ENCODE peak calls at places on chromosomes 13 and 19, in four cellular contexts. One of them, this sample, is unnamed.

GRCh38 chr13:46071590-46072249 is 19.2 kb upstream of the ZC3H13 start:
- DNase-seq in HepG2: peak; percentile 43
- DNase-seq in H1: no peak
- DNase-seq in GM12878: peak; percentile 70
- DNase-seq in this sample: no peak

GRCh38 chr13:39020853-39021462 is 16.9 kb downstream of the PROSER1 start:
- DNase-seq in HepG2: no peak
- DNase-seq in GM12878: no peak
- DNase-seq in H1: no peak
- DNase-seq in this sample: no peak

GRCh38 chr13:94712287-94712811 is at the start of gene SOX21:
- DNase-seq in H1: peak; percentile 80
- DNase-seq in HepG2: no peak
- DNase-seq in GM12878: no peak
- DNase-seq in this sample: no peak

GRCh38 chr13:60627071-60627686 is 230.2 kb downstream of the TDRD3 start:
- DNase-seq in H1: peak; percentile 83
- DNase-seq in GM12878: no peak
- DNase-seq in HepG2: peak; percentile 29
- DNase-seq in this sample: peak; percentile 47

GRCh38 chr19:4013886-4014540 is 6.5 kb downstream of the PIAS4 start:
- DNase-seq in H1: no peak
- DNase-seq in GM12878: no peak
- DNase-seq in HepG2: no peak
- DNase-seq in this sample: no peak

GRCh38 chr19:51560339-51560738 is 10.7 kb upstream of the ZNF175 start:
- DNase-seq in GM12878: no peak
- DNase-seq in H1: no peak
- DNase-seq in HepG2: no peak
- DNase-seq in this sample: no peak

GRCh38 chr13:88124142-88124541 is 453.0 kb downstream of the SLITRK5 start:
- DNase-seq in H1: no peak
- DNase-seq in HepG2: no peak
- DNase-seq in GM12878: no peak
- DNase-seq in this sample: peak; percentile 6

GRCh38 chr19:5621945-5622464 is 571 bp downstream of the SAFB2 start:
- DNase-seq in GM12878: no peak
- DNase-seq in HepG2: no peak
- DNase-seq in H1: peak; percentile 49
- DNase-seq in this sample: no peak

GRCh38 chr19:38990949-38991697 is 15.6 kb upstream of the FBXO17 start:
- DNase-seq in GM12878: no peak
- DNase-seq in HepG2: no peak
- DNase-seq in H1: no peak
- DNase-seq in this sample: no peak

GRCh38 chr19:18989316-18989715 is 44.0 kb downstream of the SUGP2 start:
- DNase-seq in GM12878: no peak
- DNase-seq in HepG2: no peak
- DNase-seq in H1: no peak
- DNase-seq in this sample: no peak

GRCh38 chr19:43769256-43769655 is 11.5 kb downstream of the KCNN4 start:
- DNase-seq in H1: no peak
- DNase-seq in HepG2: no peak
- DNase-seq in GM12878: no peak
- DNase-seq in this sample: no peak

GRCh38 chr13:65959305-65959704 is 1270.8 kb downstream of the PCDH9 start:
- DNase-seq in GM12878: no peak
- DNase-seq in HepG2: no peak
- DNase-seq in H1: no peak
- DNase-seq in this sample: no peak

GRCh38 chr19:29583196-29584006 is 22.7 kb upstream of the POP4 start:
- DNase-seq in GM12878: no peak
- DNase-seq in H1: no peak
- DNase-seq in HepG2: no peak
- DNase-seq in this sample: no peak

GRCh38 chr13:30829145-30829544 is 76.9 kb upstream of the MEDAG start:
- DNase-seq in H1: no peak
- DNase-seq in HepG2: peak; percentile 50
- DNase-seq in GM12878: no peak
- DNase-seq in this sample: no peak
- H3K4me1 ChIP-seq in H1: peaks cover 4% of the 10 kb centered on the region
- H3K4me1 ChIP-seq in HepG2: peaks cover 61% of the 10 kb centered on the region
- H3K4me1 ChIP-seq in GM12878: no peaks in the 10 kb centered on the region
- H3K4me1 ChIP-seq in this sample: peaks cover 7% of the 10 kb centered on the region

DNA sequence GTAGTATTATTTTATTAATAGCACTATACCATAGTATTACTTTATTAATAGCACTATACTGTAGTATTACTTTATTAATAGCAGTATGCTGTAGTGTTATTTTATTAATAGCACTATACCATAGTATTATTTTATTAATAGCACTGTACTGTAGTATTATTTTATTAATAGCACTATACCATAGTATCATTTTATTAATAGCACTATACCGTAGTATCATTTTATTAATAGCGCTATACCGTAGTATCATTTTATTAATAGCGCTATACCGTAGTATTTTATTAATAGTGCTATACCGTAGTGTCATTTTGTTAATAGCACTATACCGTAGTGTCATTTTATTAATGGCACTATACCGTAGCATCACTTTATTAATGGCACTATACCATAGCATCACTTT is 191.8 kb downstream of the GPC6 start:
- DNase-seq in GM12878: no peak
- DNase-seq in H1: no peak
- DNase-seq in HepG2: no peak
- DNase-seq in this sample: no peak
- TF ChIP-seq SUZ12 in GM12878: no peak
- TF ChIP-seq SUZ12 in H1: no peak
- TF ChIP-seq SUZ12 in HepG2: no peak
- TF ChIP-seq SUZ12 in this sample: no peak

GRCh38 chr19:30646806-30647205 is 274.6 kb downstream of the ZNF536 start:
- DNase-seq in GM12878: no peak
- DNase-seq in H1: no peak
- DNase-seq in HepG2: no peak
- DNase-seq in this sample: no peak

GRCh38 chr19:30647891-30648290 is 275.7 kb downstream of the ZNF536 start:
- DNase-seq in H1: no peak
- DNase-seq in GM12878: no peak
- DNase-seq in HepG2: no peak
- DNase-seq in this sample: no peak

GRCh38 chr19:30649934-30650614 is 277.9 kb downstream of the ZNF536 start:
- DNase-seq in GM12878: peak; percentile 24
- DNase-seq in HepG2: peak; percentile 57
- DNase-seq in H1: peak; percentile 54
- DNase-seq in this sample: peak; percentile 18

GRCh38 chr19:30649149-30649548 is 277.0 kb downstream of the ZNF536 start:
- DNase-seq in HepG2: no peak
- DNase-seq in GM12878: no peak
- DNase-seq in H1: no peak
- DNase-seq in this sample: no peak

GRCh38 chr19:30648321-30648720 is 276.1 kb downstream of the ZNF536 start:
- DNase-seq in GM12878: no peak
- DNase-seq in HepG2: no peak
- DNase-seq in H1: no peak
- DNase-seq in this sample: no peak
- H3K4me1 ChIP-seq in GM12878: no peaks in the 10 kb centered on the region
- H3K4me1 ChIP-seq in HepG2: no peaks in the 10 kb centered on the region
- H3K4me1 ChIP-seq in H1: no peaks in the 10 kb centered on the region
- H3K4me1 ChIP-seq in this sample: peaks cover 5% of the 10 kb centered on the region

GRCh38 chr13:22801402-22802003 is 379.3 kb upstream of the SGCG start:
- DNase-seq in HepG2: peak; percentile 23
- DNase-seq in H1: no peak
- DNase-seq in GM12878: no peak
- DNase-seq in this sample: no peak
- TF ChIP-seq SUZ12 in HepG2: no peak
- TF ChIP-seq SUZ12 in H1: no peak
- TF ChIP-seq SUZ12 in GM12878: no peak
- TF ChIP-seq SUZ12 in this sample: no peak

DNA sequence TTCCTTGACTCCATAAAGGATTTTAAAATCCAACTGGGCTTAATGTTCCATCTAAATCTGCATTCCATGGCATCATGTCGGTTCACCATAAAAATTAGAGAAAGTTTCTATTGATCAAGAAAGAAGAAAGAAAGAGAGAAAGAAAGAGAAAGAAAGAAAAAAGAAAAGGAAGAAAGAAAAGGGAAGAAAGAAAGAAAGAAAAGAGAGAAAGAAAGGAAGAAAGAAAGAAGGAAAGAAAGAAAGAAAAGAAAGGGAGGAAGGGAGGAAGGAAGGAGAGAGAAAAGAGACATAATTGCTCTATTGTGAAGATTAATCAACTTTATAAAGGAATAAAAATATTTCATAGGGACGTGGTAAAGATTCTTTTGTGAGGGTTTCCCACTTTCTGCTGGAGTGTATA is 329.2 kb downstream of the DLEU7 start:
- DNase-seq in HepG2: no peak
- DNase-seq in H1: no peak
- DNase-seq in GM12878: no peak
- DNase-seq in this sample: no peak
- H3K4me1 ChIP-seq in HepG2: peaks cover 71% of the 10 kb centered on the region
- H3K4me1 ChIP-seq in H1: no peaks in the 10 kb centered on the region
- H3K4me1 ChIP-seq in GM12878: peaks cover 22% of the 10 kb centered on the region
- H3K4me1 ChIP-seq in this sample: no peaks in the 10 kb centered on the region

GRCh38 chr19:13790354-13790753 is 4.9 kb upstream of the ZSWIM4 start:
- DNase-seq in HepG2: no peak
- DNase-seq in GM12878: no peak
- DNase-seq in H1: no peak
- DNase-seq in this sample: no peak
- TF ChIP-seq SUZ12 in HepG2: no peak
- TF ChIP-seq SUZ12 in GM12878: no peak
- TF ChIP-seq SUZ12 in H1: no peak
- TF ChIP-seq SUZ12 in this sample: no peak

DNA sequence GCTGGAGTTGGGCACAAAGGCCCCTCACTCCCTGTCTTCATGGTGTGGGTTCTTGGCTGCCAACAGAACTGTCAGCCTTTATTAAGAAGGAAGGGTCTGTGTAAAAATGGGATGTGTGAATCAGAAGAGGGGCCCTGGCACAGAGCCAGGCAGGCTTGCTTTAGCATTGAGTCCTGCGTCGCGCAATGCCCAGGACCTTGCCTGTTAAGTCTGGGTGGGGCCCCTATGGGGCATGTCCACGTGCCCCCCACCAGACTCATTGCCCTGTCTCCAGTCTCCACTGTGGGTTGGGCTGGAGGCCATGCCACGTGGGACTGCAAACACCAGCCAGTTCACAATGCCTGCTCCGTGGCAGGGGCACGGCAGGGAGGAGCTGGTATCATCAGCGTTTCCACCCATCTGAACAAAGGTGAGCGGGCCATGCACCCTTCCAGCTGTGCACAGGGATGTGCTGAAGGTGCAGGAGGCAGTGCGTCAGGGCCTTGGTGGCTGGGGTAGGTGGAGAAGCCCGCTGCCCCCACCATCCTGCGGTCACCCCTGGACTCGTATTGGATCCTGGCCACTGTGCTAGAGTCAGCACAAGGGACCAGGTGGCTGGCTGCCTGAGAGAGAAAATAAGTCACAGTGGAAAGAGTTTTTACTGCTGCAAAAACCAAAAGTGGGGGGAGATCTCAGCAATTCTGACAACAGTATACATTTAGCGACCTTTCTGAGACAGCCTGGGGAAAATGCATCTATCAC is 84.6 kb downstream of the SLC7A1 start:
- DNase-seq in HepG2: no peak
- DNase-seq in H1: no peak
- DNase-seq in GM12878: no peak
- DNase-seq in this sample: no peak
- H3K4me1 ChIP-seq in HepG2: peaks cover 11% of the 10 kb centered on the region
- H3K4me1 ChIP-seq in H1: no peaks in the 10 kb centered on the region
- H3K4me1 ChIP-seq in GM12878: no peaks in the 10 kb centered on the region
- H3K4me1 ChIP-seq in this sample: peaks cover 3% of the 10 kb centered on the region

GRCh38 chr19:36139473-36140288 is at the start of gene CAPNS1:
- DNase-seq in GM12878: peak; percentile 88
- DNase-seq in HepG2: peak; percentile 88
- DNase-seq in H1: peak; percentile 98
- DNase-seq in this sample: peak; percentile 92
- TF ChIP-seq SUZ12 in GM12878: no peak
- TF ChIP-seq SUZ12 in HepG2: no peak
- TF ChIP-seq SUZ12 in H1: no peak
- TF ChIP-seq SUZ12 in this sample: no peak

DNA sequence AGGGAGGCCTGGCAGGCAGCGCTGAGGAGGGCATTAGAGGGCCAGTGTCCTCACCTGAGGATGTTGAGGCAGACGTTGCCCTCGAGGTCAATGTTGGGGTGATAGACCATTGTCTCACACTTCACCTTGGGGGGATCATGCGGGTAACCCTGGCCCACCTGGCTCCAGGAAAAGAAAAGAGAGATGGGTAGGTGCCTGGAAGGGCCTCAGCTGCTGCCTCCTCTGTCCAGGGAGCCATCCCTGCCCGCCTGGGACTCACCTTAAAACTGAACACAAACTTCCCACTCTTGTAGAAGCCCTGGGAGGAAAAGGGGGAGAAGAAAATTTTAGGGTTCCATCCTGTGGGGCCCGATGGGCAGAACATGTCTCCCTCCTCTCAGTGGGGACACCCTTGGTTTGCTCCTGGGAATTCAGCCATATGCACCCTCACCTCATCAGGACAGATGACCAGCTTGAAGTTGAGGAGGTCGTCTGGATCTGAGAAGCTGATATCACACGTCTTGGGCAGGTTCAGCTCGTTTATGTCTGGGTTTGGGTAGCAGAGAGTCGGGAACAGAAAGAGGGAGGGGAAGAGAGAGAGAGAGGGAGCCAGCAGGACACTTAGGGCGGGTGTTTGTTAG is 1.7 kb downstream of the UBE2M start:
- DNase-seq in H1: no peak
- DNase-seq in GM12878: no peak
- DNase-seq in HepG2: no peak
- DNase-seq in this sample: no peak
- H3K4me1 ChIP-seq in H1: peaks cover 20% of the 10 kb centered on the region
- H3K4me1 ChIP-seq in GM12878: peaks cover 36% of the 10 kb centered on the region
- H3K4me1 ChIP-seq in HepG2: peaks cover 43% of the 10 kb centered on the region
- H3K4me1 ChIP-seq in this sample: no peaks in the 10 kb centered on the region

GRCh38 chr13:27621116-27621365 is 651 bp upstream of the POLR1D start:
- DNase-seq in GM12878: no peak
- DNase-seq in HepG2: no peak
- DNase-seq in H1: no peak
- DNase-seq in this sample: no peak
- TF ChIP-seq SUZ12 in GM12878: no peak
- TF ChIP-seq SUZ12 in HepG2: no peak
- TF ChIP-seq SUZ12 in H1: no peak
- TF ChIP-seq SUZ12 in this sample: no peak